ENCODE peak calls at places on chromosome 1, in eight cellular contexts. H is fibroblast of the aortic adventitia; N is A549; W is right atrium auricular region; P is effector memory CD4-positive, alpha-beta T cell; L is fibroblast of lung; X is stomach; Y is body of pancreas. I is an unnamed sample.

GRCh38 chr1:88985033-88985432 is 7.4 kb downstream of the KYAT3 start:
- DNase-seq in L (peak), H (peak), Y (peak), W (no peak), P (no peak), X (peak), N (peak), I (no peak)

GRCh38 chr1:147472489-147472888 is 68.8 kb upstream of the BCL9 start:
- DNase-seq in H (no peak), L (no peak), Y (no peak), X (no peak), W (no peak), P (no peak), N (no peak), I (no peak)

GRCh38 chr1:225908773-225909172 is 15.3 kb downstream of the PYCR2 start:
- DNase-seq in Y (no peak), X (no peak), N (no peak), W (no peak), P (no peak), L (no peak), H (no peak), I (no peak)

GRCh38 chr1:54887665-54888071 is 673 bp upstream of the DHCR24 start:
- DNase-seq in P (no peak), L (no peak), W (peak), X (peak), Y (no peak), N (no peak), H (peak), I (no peak)

GRCh38 chr1:94305704-94306103 is 68.3 kb upstream of the ARHGAP29 start:
- DNase-seq in W (no peak), X (no peak), P (no peak), L (peak), H (peak), Y (no peak), N (no peak), I (no peak)

GRCh38 chr1:82091729-82092128 is 291.0 kb downstream of the ADGRL2 start:
- DNase-seq in N (no peak), X (no peak), W (no peak), L (no peak), P (no peak), Y (no peak), H (peak), I (no peak)

GRCh38 chr1:23555949-23556640 is 3.2 kb downstream of the ID3 start:
- DNase-seq in Y (peak), X (no peak), W (no peak), H (peak), L (peak), P (no peak), N (peak), I (no peak)

GRCh38 chr1:109229531-109230127 is 15.9 kb downstream of the SARS1 start:
- DNase-seq in Y (no peak), H (no peak), W (no peak), P (no peak), N (no peak), X (no peak), L (no peak), I (no peak)

GRCh38 chr1:10534519-10534918 is 59.8 kb downstream of the PEX14 start:
- DNase-seq in P (no peak), N (no peak), Y (no peak), W (no peak), X (no peak), H (no peak), L (no peak), I (no peak)

GRCh38 chr1:156126043-156126700 is 11.7 kb downstream of the LMNA start:
- DNase-seq in N (peak), H (peak), P (peak), L (peak), X (peak), Y (peak), W (peak), I (no peak)

GRCh38 chr1:246012271-246012854 is 494.7 kb downstream of the SMYD3 start:
- DNase-seq in X (no peak), W (no peak), L (peak), H (peak), P (no peak), N (peak), Y (no peak), I (peak)

GRCh38 chr1:178109348-178110143 is 15.6 kb downstream of the RASAL2 start:
- DNase-seq in P (no peak), N (no peak), W (no peak), X (no peak), Y (no peak), L (no peak), H (peak), I (no peak)

GRCh38 chr1:53733975-53734649 is 4.9 kb downstream of the GLIS1 start:
- DNase-seq in H (no peak), L (peak), X (no peak), Y (no peak), W (no peak), P (no peak), N (no peak), I (no peak)

GRCh38 chr1:204814146-204814884 is 56.3 kb upstream of the NFASC start:
- DNase-seq in P (no peak), H (no peak), X (no peak), N (no peak), L (no peak), Y (no peak), W (no peak), I (no peak)

GRCh38 chr1:240362826-240363225 is 249.1 kb downstream of the GREM2 start:
- DNase-seq in P (no peak), Y (no peak), X (no peak), N (no peak), W (no peak), H (no peak), L (no peak), I (no peak)

GRCh38 chr1:152917794-152918193 is 9.4 kb downstream of the IVL start:
- DNase-seq in P (no peak), Y (peak), N (no peak), L (peak), X (no peak), W (no peak), H (peak), I (peak)

GRCh38 chr1:55421317-55421716 is 206.2 kb upstream of the USP24 start:
- DNase-seq in N (peak), P (no peak), H (peak), L (no peak), W (no peak), Y (no peak), X (no peak), I (no peak)

GRCh38 chr1:39609618-39610331 is 29.7 kb downstream of the HEYL start:
- DNase-seq in P (no peak), N (peak), L (peak), Y (peak), H (no peak), X (peak), W (peak), I (peak)

GRCh38 chr1:31714442-31715096 is 10.8 kb upstream of the COL16A1 start:
- DNase-seq in N (peak), H (peak), P (no peak), Y (peak), W (peak), L (peak), X (peak), I (no peak)

GRCh38 chr1:115356356-115356755 is 18.3 kb upstream of the NGF start:
- DNase-seq in P (no peak), N (no peak), W (no peak), L (no peak), H (no peak), X (no peak), Y (no peak), I (no peak)

GRCh38 chr1:119081705-119082104 is 58.7 kb downstream of the WARS2 start:
- DNase-seq in Y (no peak), N (no peak), X (no peak), L (peak), P (no peak), W (no peak), H (peak), I (no peak)

GRCh38 chr1:147167361-147167760 is 4.9 kb downstream of the PRKAB2 start:
- DNase-seq in P (no peak), W (no peak), X (no peak), N (peak), Y (no peak), L (peak), H (peak), I (no peak)

GRCh38 chr1:185862235-185862634 is 128.0 kb downstream of the HMCN1 start:
- DNase-seq in X (no peak), H (peak), L (peak), P (no peak), W (no peak), Y (no peak), N (peak), I (no peak)

GRCh38 chr1:2862441-2863148 is 61.1 kb upstream of the TTC34 start:
- DNase-seq in L (no peak), N (no peak), P (no peak), Y (no peak), W (no peak), H (no peak), X (no peak), I (no peak)

GRCh38 chr1:174448531-174448883 is 743 bp downstream of the GPR52 start:
- DNase-seq in L (no peak), H (no peak), Y (no peak), X (no peak), P (no peak), W (no peak), N (no peak), I (no peak)

GRCh38 chr1:50620680-50621329 is 197.6 kb upstream of the DMRTA2 start:
- DNase-seq in N (peak), Y (peak), W (no peak), H (peak), L (peak), P (no peak), X (peak), I (peak)

GRCh38 chr1:115678141-115678540 is 36.4 kb downstream of the VANGL1 start:
- DNase-seq in W (no peak), L (peak), P (no peak), Y (no peak), X (no peak), H (no peak), N (no peak), I (no peak)

GRCh38 chr1:195376190-195376589 is 1232.0 kb downstream of the KCNT2 start:
- DNase-seq in X (no peak), H (no peak), N (peak), P (no peak), Y (no peak), L (peak), W (no peak), I (peak)

GRCh38 chr1:94714152-94714551 is 106.0 kb upstream of the SLC44A3 start:
- DNase-seq in Y (no peak), H (no peak), N (no peak), X (no peak), W (no peak), P (no peak), L (no peak), I (no peak)

GRCh38 chr1:223811634-223812101 is 34.1 kb downstream of the TP53BP2 start:
- DNase-seq in P (no peak), W (no peak), L (peak), N (peak), H (peak), Y (no peak), X (no peak), I (no peak)

GRCh38 chr1:39205102-39205780 is 746 bp downstream of the MACF1 start:
- DNase-seq in H (peak), X (peak), W (peak), L (peak), Y (peak), N (no peak), P (no peak), I (peak)

GRCh38 chr1:212892108-212892507 is 34.0 kb downstream of the FLVCR1 start:
- DNase-seq in L (no peak), P (no peak), H (no peak), N (no peak), W (no peak), Y (no peak), X (no peak), I (no peak)

GRCh38 chr1:116508090-116508983 is 62.5 kb downstream of the CD58 start:
- DNase-seq in Y (no peak), H (no peak), W (no peak), X (no peak), N (peak), P (no peak), L (no peak), I (no peak)

GRCh38 chr1:85278853-85279314 is 2.5 kb upstream of the BCL10 start:
- DNase-seq in N (peak), H (peak), L (peak), Y (peak), P (no peak), W (peak), X (peak), I (no peak)

GRCh38 chr1:85277802-85278201 is 1.4 kb upstream of the BCL10 start:
- DNase-seq in X (no peak), W (no peak), Y (no peak), N (no peak), H (no peak), L (no peak), P (no peak), I (no peak)

GRCh38 chr1:85275701-85276289 is 637 bp downstream of the BCL10 start:
- DNase-seq in W (no peak), P (no peak), N (no peak), H (peak), L (peak), Y (no peak), X (no peak), I (no peak)

GRCh38 chr1:85276290-85277026 is at the start of gene BCL10:
- DNase-seq in P (peak), Y (peak), X (peak), H (peak), L (peak), W (peak), N (peak), I (peak)

DNA sequence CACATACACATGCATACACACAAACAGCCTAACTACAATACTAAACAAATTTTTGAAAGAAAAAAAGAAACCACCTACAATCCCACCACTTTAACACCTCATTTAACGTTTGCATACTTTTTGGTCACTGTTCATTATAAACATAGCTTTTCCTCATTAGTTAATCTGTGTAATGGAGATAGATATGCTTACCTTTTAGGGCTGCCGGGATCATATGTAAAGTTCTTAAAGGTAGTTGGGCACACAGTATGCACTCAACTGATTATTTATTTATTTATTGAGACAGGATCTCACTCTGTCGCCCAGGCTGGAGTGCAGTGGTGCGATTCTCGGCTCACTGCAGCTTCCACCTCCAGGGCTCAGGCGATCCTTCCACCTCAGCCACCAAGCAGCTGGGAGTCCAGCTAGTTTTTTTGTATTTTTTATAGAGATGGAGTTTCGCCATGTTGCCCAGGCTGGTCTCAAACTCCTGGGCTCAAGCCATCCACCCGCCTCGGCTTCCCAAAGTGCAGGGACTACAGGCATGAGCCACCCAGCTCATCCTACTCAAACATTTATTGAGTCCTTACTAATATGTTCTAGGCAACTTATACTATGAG is 694 bp upstream of the BCL10 start:
- DNase-seq in Y (no peak), H (no peak), X (no peak), W (no peak), L (no peak), P (no peak), N (no peak), I (no peak)
- H3K4me3 ChIP-seq in Y (no peak), H (peak), X (peak), W (peak), L (peak), P (peak), N (peak), I (peak)

GRCh38 chr1:32868806-32869455 is 1.8 kb downstream of the FNDC5 start:
- DNase-seq in X (no peak), Y (no peak), P (no peak), W (no peak), H (no peak), N (no peak), L (no peak), I (no peak)

GRCh38 chr1:32869844-32870614 is 683 bp downstream of the FNDC5 start:
- DNase-seq in X (no peak), H (no peak), L (no peak), N (no peak), Y (no peak), P (no peak), W (no peak), I (no peak)

GRCh38 chr1:32872189-32872898 is 1.6 kb upstream of the FNDC5 start:
- DNase-seq in X (peak), L (no peak), P (peak), N (peak), H (peak), Y (peak), W (peak), I (peak)

GRCh38 chr1:32871364-32872188 is 864 bp upstream of the FNDC5 start:
- DNase-seq in L (no peak), W (peak), P (no peak), X (no peak), H (peak), Y (no peak), N (no peak), I (no peak)

DNA sequence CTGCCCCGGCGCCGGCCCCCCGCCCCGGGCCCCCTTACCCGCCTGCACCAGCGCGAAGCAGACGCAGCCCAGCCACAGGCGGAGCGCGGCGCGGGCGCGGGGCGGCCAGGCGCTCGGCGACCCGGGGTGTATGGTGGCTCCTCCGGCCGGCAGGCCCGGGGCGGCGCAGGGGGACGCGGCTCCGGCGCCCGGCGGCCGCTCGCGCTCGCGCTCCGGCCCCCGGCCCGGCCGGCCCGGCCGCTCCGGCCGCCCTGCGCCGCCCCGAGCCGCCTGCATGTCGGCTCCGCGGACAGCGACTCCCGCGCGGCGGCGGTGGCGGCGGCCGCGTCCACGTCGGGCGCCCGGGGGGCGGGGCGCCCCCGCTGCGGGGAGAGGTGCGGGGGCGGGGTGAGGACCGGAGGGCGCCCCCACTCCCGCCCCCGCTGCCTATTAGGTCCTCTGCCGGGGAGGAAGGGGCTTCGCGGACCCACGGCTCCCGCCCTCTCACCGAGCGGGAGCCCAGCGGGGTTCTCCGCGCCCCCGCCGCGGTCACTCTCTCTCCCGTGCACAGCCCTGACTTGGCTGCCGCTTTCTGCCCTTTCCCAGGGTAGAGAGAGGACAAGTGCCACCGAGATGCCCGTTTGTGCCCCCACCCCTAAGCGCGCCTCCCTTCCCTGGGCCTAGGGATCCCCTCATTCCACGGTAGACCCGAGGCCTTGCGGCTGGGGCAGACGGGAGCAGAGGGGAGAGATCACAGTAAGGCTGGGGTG is at the start of gene FNDC5:
- DNase-seq in X (no peak), Y (peak), H (no peak), P (no peak), N (no peak), W (no peak), L (peak), I (no peak)
- H3K4me3 ChIP-seq in X (peak), Y (no peak), H (peak), P (no peak), N (peak), W (peak), L (peak), I (no peak)

GRCh38 chr1:12594490-12594889 is 23.5 kb downstream of the DHRS3 start:
- DNase-seq in L (no peak), Y (no peak), W (no peak), P (no peak), H (no peak), X (no peak), N (no peak), I (no peak)

GRCh38 chr1:12597792-12598191 is 20.2 kb downstream of the DHRS3 start:
- DNase-seq in X (peak), N (no peak), P (no peak), H (no peak), Y (peak), L (no peak), W (no peak), I (no peak)

GRCh38 chr1:12595839-12596821 is 21.9 kb downstream of the DHRS3 start:
- DNase-seq in L (peak), X (peak), P (no peak), Y (peak), W (peak), H (peak), N (peak), I (no peak)

GRCh38 chr1:12593621-12594066 is 24.4 kb downstream of the DHRS3 start:
- DNase-seq in P (no peak), W (peak), L (no peak), Y (no peak), H (peak), N (peak), X (no peak), I (no peak)

GRCh38 chr1:12594966-12595838 is 22.8 kb downstream of the DHRS3 start:
- DNase-seq in N (peak), H (peak), X (peak), W (peak), Y (peak), L (peak), P (no peak), I (no peak)
- H3K4me3 ChIP-seq in N (peak), H (peak), X (peak), W (peak), Y (no peak), L (peak), P (peak), I (no peak)

GRCh38 chr1:12610305-12610935 is 7.6 kb downstream of the DHRS3 start:
- DNase-seq in X (no peak), P (no peak), L (no peak), Y (no peak), H (peak), N (no peak), W (no peak), I (no peak)
- H3K4me3 ChIP-seq in X (no peak), P (no peak), L (no peak), Y (no peak), H (no peak), N (no peak), W (no peak), I (no peak)